ENCODE peak calls at places on chromosome 18, in four cellular contexts. F is neural progenitor cell, U is GM12865, Z is choroid plexus epithelial cell. M is an unnamed sample.

GRCh38 chr18:1018211-1018651 is 113.6 kb downstream of the ADCYAP1 start:
- DNase-seq in Z (peak; percentile 15), U (no peak), F (peak; percentile 67), M (peak; percentile 82)

GRCh38 chr18:62846334-62846733 is 131.0 kb downstream of the PHLPP1 start:
- DNase-seq in U (no peak), F (no peak), Z (no peak), M (no peak)

GRCh38 chr18:79866889-79867574 is 69.3 kb downstream of the KCNG2 start:
- DNase-seq in U (no peak), Z (peak; percentile 28), F (no peak), M (peak; percentile 22)

GRCh38 chr18:68549257-68549871 is 165.5 kb downstream of the TMX3 start:
- DNase-seq in U (no peak), F (no peak), Z (peak; percentile 82), M (peak; percentile 40)

GRCh38 chr18:26656944-26657536 is 108.7 kb upstream of the KCTD1 start:
- DNase-seq in U (peak; percentile 54), F (peak; percentile 82), Z (peak; percentile 70), M (peak; percentile 63)

GRCh38 chr18:59267511-59268126 is 5.6 kb downstream of the RAX start:
- DNase-seq in Z (no peak), F (peak; percentile 59), U (no peak), M (no peak)

GRCh38 chr18:9067823-9068222 is 34.7 kb upstream of the NDUFV2 start:
- DNase-seq in U (no peak), F (no peak), Z (no peak), M (no peak)

GRCh38 chr18:69757733-69758132 is 189.9 kb downstream of the CD226 start:
- DNase-seq in Z (peak; percentile 4), F (peak; percentile 23), U (no peak), M (peak; percentile 17)

GRCh38 chr18:50401888-50402287 is 27.0 kb downstream of the SKA1 start:
- DNase-seq in U (no peak), F (peak; percentile 34), Z (peak; percentile 53), M (peak; percentile 44)

DNA sequence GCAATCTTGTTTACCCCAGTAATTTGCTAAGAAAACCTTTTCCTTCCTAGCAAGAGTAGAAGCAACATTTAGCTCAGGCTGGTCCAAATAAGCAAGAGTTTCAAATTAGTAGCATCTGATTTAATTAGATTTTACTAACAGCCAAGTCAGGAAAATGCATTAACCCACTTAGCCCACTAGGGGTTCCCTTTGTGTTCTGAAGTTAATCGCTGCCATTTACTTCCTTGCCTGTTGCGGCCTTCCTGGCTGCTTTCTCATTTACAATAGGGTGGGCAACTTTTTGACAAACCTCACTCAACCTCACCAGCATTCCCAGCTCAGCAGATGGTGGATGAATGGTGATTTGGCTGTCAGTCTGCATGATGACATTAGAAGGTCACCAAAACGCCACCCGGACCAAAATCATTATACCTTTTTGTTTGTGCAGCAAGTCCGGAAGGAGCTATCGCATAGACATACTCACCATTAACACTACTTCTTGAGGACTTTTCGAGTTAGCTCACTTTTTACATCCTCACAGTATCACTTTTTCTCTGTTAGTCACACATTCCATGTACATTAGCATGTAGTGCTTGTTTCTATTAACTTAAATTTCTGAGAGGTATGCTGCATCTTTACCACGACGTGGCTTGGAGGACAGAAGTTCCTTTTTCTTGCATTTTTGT is 101.5 kb upstream of the SETBP1 start:
- DNase-seq in U (peak; percentile 35), F (peak; percentile 64), Z (peak; percentile 62), M (peak; percentile 51)
- TF ChIP-seq CTCF in U (peak; percentile 65), F (peak; percentile 64), Z (peak; percentile 79), M (peak; percentile 73)

GRCh38 chr18:46332956-46333355 is 228.8 kb downstream of the HAUS1 start:
- DNase-seq in Z (no peak), U (no peak), F (peak; percentile 62), M (no peak)
- H3K4me3 ChIP-seq in Z (peak overlapping the region; percentile 53), U (no peak overlapping the region), F (peak overlapping the region; percentile 98), M (no peak overlapping the region)

GRCh38 chr18:7598167-7599062 is 31.3 kb downstream of the PTPRM start:
- DNase-seq in F (no peak), Z (peak; percentile 74), U (no peak), M (peak; percentile 50)

GRCh38 chr18:7593194-7593819 is 26.2 kb downstream of the PTPRM start:
- DNase-seq in F (no peak), U (no peak), Z (no peak), M (no peak)

GRCh38 chr18:7590800-7591560 is 23.9 kb downstream of the PTPRM start:
- DNase-seq in Z (peak; percentile 25), F (no peak), U (no peak), M (no peak)

GRCh38 chr18:7596133-7596532 is 29.0 kb downstream of the PTPRM start:
- DNase-seq in Z (peak; percentile 88), F (no peak), U (no peak), M (peak; percentile 51)

DNA sequence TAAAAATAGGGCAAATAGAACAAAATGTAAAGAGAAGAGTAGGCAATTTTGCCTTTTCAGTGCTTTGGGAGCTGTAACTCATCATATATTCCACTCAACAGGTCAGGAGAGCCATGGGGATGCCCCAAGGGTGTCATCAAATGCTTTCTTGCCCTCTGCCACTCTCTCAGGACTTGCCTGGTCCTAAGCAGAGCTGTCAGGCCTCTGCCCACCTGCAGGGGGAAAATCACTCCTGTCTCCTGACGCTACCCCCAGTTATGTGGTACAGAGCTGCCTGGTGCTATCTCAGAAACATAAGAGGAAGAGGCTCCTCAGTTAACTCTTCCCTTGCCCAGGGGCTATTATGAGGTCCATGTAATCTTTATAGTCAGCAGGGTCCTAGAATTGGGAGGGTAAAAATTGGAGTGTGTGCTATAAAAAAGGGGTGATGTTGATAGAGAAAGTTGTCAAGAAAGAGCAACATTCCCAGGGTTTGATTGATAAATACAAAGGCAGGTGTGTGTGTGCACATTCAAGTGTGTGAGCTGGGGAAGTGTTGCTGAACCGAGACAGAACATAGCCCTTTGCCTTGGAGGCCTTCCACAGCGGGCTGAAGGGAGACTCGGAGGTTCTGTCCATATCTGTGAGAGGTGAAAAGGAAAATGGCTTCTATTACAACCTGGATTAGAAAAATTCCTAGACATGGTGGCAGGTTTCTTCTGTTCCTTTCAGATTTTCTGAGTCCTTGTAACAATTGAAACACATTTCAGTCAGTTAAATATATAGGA is 25.4 kb downstream of the PTPRM start:
- DNase-seq in F (peak; percentile 53), U (no peak), Z (no peak), M (no peak)
- TF ChIP-seq CTCF in F (peak; percentile 52), U (no peak), Z (peak; percentile 38), M (peak; percentile 4)

DNA sequence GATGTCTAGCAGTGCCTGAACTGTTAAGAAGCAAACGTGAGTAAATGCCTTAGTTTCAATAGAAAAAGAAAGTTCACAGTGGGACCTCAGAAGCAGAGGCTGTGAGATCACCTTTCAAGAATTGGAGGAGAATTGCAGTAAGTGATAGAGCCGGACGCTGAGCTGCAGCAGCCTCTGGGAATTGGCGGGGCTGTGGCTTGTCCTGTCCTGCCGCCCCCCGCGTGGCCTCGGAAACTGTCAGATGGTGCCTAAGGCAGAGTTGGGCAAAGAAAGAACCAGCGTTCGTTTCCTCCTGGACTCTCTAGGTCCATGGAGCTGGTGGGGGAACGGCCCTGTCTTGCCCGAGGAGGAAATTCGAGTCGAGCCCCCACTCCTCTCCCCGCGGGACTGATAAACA is 567 bp upstream of the EMILIN2 start:
- DNase-seq in U (peak; percentile 26), Z (peak; percentile 71), F (peak; percentile 53), M (peak; percentile 28)
- H3K4me3 ChIP-seq in U (peak overlapping the region; percentile 60), Z (peak overlapping the region; percentile 66), F (peak overlapping the region; percentile 68), M (peak overlapping the region; percentile 52)